ENCODE peak calls at places on chromosomes 2 and 18, in five cellular contexts. J is ovary, H is spleen, M is esophagus squamous epithelium, U is H1. B is an unnamed sample.

GRCh38 chr2:145422576-145422975 is 902.7 kb upstream of the ZEB2 start:
- DNase-seq in M (no peak), J (no peak), U (no peak), H (no peak), B (no peak)

GRCh38 chr2:20561703-20562454 is 89.0 kb downstream of the HS1BP3 start:
- DNase-seq in M (no peak), J (no peak), U (no peak), H (no peak), B (no peak)

GRCh38 chr18:30748541-30748940 is 294.0 kb downstream of the DSC3 start:
- DNase-seq in U (no peak), J (no peak), H (no peak), M (no peak), B (no peak)

GRCh38 chr18:46892842-46893241 is 24.5 kb downstream of the PIAS2 start:
- DNase-seq in M (no peak), J (no peak), U (no peak), H (no peak), B (no peak)

GRCh38 chr2:113060396-113060795 is 1.4 kb downstream of the IL36RN start:
- DNase-seq in M (no peak), H (no peak), U (no peak), J (no peak), B (no peak)

GRCh38 chr2:64062840-64063239 is 43.6 kb upstream of the VPS54 start:
- DNase-seq in U (no peak), M (no peak), H (no peak), J (no peak), B (no peak)

GRCh38 chr18:58255701-58256311 is 211.8 kb downstream of the NEDD4L start:
- DNase-seq in J (no peak), U (no peak), H (no peak), M (no peak), B (no peak)

GRCh38 chr2:231519975-231520555 is 10.2 kb downstream of the NMUR1 start:
- DNase-seq in M (no peak), H (no peak), U (no peak), J (no peak), B (peak)

GRCh38 chr2:203849010-203849409 is 18.6 kb upstream of the CTLA4 start:
- DNase-seq in M (no peak), H (no peak), U (no peak), J (no peak), B (no peak)

GRCh38 chr2:109692013-109692738 is 78.0 kb downstream of the SOWAHC start:
- DNase-seq in M (no peak), H (no peak), U (no peak), J (peak), B (peak)

GRCh38 chr18:13159579-13159978 is 59.0 kb upstream of the LDLRAD4 start:
- DNase-seq in J (no peak), U (no peak), H (no peak), M (no peak), B (no peak)

GRCh38 chr2:196066794-196067382 is 1.7 kb downstream of the DNAH7 start:
- DNase-seq in J (no peak), H (no peak), M (no peak), U (no peak), B (no peak)

GRCh38 chr2:218501665-218502064 is 66.5 kb downstream of the USP37 start:
- DNase-seq in H (no peak), J (no peak), M (no peak), U (no peak), B (no peak)

GRCh38 chr2:61006486-61007105 is 10.9 kb upstream of the PEX13 start:
- DNase-seq in M (no peak), J (no peak), U (no peak), H (no peak), B (no peak)

GRCh38 chr18:23387265-23387664 is 65.8 kb upstream of the RIOK3 start:
- DNase-seq in U (no peak), J (no peak), M (no peak), H (no peak), B (no peak)

GRCh38 chr2:31238906-31239841 is 5.2 kb downstream of the EHD3 start:
- DNase-seq in M (no peak), H (no peak), U (no peak), J (no peak), B (no peak)

GRCh38 chr2:44450806-44451205 is 89.1 kb downstream of the CAMKMT start:
- DNase-seq in H (no peak), M (no peak), U (no peak), J (no peak), B (no peak)

GRCh38 chr2:70005752-70006446 is 44.5 kb upstream of the ASPRV1 start:
- DNase-seq in U (no peak), H (no peak), J (no peak), M (no peak), B (no peak)

GRCh38 chr18:42765225-42765624 is 350.3 kb downstream of the RIT2 start:
- DNase-seq in M (no peak), U (no peak), H (no peak), J (no peak), B (no peak)

GRCh38 chr2:121505005-121505404 is 25.7 kb upstream of the RNU4ATAC start:
- DNase-seq in H (no peak), M (no peak), U (no peak), J (no peak), B (no peak)

GRCh38 chr18:60082790-60083189 is 183.0 kb downstream of the PMAIP1 start:
- DNase-seq in H (no peak), U (no peak), J (no peak), M (no peak), B (no peak)

GRCh38 chr2:18721038-18721922 is 131.9 kb upstream of the NT5C1B start:
- DNase-seq in M (no peak), H (no peak), U (no peak), J (no peak), B (no peak)

GRCh38 chr2:7634370-7634769 is 717.2 kb downstream of the RNF144A start:
- DNase-seq in H (no peak), M (no peak), U (no peak), J (no peak), B (no peak)

GRCh38 chr18:7158201-7158600 is 40.6 kb upstream of the LAMA1 start:
- DNase-seq in H (no peak), J (no peak), M (no peak), U (no peak), B (peak)

GRCh38 chr2:213316001-213316735 is 31.9 kb downstream of the SPAG16 start:
- DNase-seq in U (no peak), H (no peak), J (no peak), M (no peak), B (no peak)

GRCh38 chr2:157875720-157876065 is 437 bp downstream of the ACVR1 start:
- DNase-seq in U (no peak), M (no peak), J (peak), H (peak), B (peak)

GRCh38 chr2:46589381-46589780 is 110.0 kb downstream of the TMEM247 start:
- DNase-seq in H (no peak), J (no peak), M (no peak), U (no peak), B (no peak)

GRCh38 chr18:61531182-61531581 is 198.0 kb downstream of the CDH20 start:
- DNase-seq in H (no peak), M (no peak), J (no peak), U (no peak), B (no peak)

GRCh38 chr18:80157708-80158343 is 48.8 kb downstream of the ADNP2 start:
- DNase-seq in M (no peak), H (peak), U (no peak), J (peak), B (peak)

GRCh38 chr2:157476915-157477709 is 33.2 kb upstream of the CYTIP start:
- DNase-seq in M (no peak), J (no peak), H (no peak), U (no peak), B (no peak)

GRCh38 chr2:171655584-171655983 is 31.7 kb upstream of the DYNC1I2 start:
- DNase-seq in U (no peak), H (no peak), J (no peak), M (no peak), B (no peak)

GRCh38 chr2:215391531-215391930 is 44.3 kb downstream of the FN1 start:
- DNase-seq in M (no peak), U (no peak), J (no peak), H (no peak), B (no peak)

GRCh38 chr2:215390550-215390913 is 45.3 kb downstream of the FN1 start:
- DNase-seq in H (no peak), U (no peak), J (no peak), M (no peak), B (no peak)

GRCh38 chr2:215384710-215385109 is 51.2 kb downstream of the FN1 start:
- DNase-seq in M (no peak), H (no peak), U (no peak), J (no peak), B (no peak)

GRCh38 chr2:215386566-215386965 is 49.3 kb downstream of the FN1 start:
- DNase-seq in M (no peak), J (no peak), U (no peak), H (no peak), B (no peak)

DNA sequence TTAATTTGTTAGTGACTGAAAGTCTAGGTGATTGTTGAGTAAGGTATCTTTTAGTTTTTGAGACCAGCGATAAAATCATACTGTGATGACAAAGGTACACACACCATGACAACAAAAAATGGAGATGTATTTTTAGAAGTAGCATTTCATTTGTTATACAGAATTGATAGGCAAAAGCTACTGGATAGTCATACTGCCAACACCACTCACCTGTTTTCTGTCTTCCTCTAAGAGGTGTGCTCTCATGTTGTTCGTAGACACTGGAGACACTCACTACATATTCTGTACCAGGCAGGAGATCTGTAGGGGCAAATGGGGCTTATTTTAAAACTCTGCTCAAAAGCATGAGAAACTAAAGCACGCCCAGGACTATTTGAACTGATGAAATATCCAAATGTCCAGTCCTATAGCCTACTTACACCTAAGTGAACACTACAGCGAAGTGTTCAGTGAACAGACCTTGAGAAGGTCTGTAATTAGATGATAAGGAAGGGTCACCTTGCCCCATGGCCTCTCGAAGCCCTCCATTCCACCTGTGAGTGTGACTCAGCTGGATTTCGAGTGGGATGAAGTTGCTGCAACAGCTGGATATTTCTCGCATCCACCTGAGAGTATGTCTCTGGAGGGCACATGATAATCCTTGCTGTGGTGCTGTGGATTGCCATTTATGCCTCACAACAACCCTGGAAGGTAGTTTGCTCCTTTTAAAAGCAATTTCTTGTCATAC is 47.7 kb downstream of the FN1 start:
- DNase-seq in J (no peak), M (no peak), U (no peak), H (no peak), B (no peak)
- TF ChIP-seq POLR2A in J (no peak), M (no peak), U (no peak), H (no peak), B (no peak)

DNA sequence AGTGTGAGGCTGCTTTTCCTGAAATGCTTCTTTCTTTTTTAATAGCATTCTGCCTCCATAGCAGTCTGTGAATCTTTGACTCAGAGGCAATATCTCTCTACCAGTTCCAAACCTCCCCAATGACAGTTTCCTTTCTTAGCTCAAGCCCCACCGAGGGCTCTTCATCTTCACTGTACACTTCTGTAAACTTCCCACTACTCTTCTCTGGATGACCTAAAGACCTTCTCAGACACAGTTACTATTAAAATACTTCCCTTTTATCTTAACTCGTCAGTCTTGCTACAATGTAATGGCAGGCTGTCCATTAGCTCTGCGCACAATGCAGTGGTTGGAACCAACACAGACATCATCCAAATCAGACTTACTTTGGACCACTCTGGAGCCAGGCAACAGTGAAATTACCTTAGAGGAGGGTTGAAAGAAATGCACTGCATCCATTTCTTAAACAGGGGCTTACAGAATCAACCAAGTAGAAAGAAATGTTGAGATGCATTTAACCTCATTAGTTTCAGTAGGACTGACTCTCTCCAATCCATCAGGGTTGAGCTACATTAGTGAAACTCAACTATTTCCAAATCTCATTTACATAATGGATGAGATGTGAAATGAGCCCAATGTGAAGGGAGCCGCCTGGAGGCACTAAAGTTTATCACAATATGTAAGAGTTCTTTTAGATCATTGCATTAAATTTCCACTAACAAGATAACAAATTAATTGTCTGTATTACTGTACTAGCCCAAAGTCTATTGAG is 343.8 kb downstream of the SETBP1 start:
- DNase-seq in J (no peak), M (no peak), U (no peak), H (no peak), B (no peak)
- TF ChIP-seq CTCF in J (no peak), M (no peak), U (no peak), H (no peak), B (no peak)

DNA sequence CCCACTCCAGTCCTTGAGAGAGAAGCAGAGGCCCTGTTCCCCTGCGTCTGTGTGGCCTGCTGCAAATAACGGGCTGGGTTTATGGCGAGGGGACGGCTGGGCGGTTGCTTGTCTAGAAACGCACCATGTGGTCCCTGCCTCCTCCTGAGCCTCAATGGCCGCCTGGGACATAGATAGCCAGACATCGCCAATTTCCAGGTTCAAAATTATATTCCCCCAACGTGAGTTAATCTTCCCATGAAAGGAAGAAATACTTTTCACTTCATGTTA is 197.0 kb upstream of the COPS8 start:
- DNase-seq in M (no peak), U (no peak), J (no peak), H (no peak), B (no peak)
- H3K27ac ChIP-seq in M (peak), U (no peak), J (no peak), H (peak), B (no peak)

GRCh38 chr2:71417300-71418202 is 35.8 kb upstream of the DYSF start:
- DNase-seq in M (no peak), J (no peak), U (no peak), H (no peak), B (no peak)
- TF ChIP-seq POLR2A in M (no peak), J (no peak), U (no peak), H (no peak), B (no peak)

GRCh38 chr2:3472296-3472695 is 47.0 kb downstream of the ADI1 start:
- DNase-seq in M (no peak), H (no peak), U (no peak), J (no peak), B (no peak)
- TF ChIP-seq CTCF in M (no peak), H (no peak), U (no peak), J (no peak), B (no peak)

B was measured in sigmoid colon.